ENCODE peak calls at places on chromosomes 12 and 14, in five cellular contexts. One of them, this sample, is unnamed.

GRCh38 chr12:18284461-18284860 is 23.1 kb downstream of the PIK3C2G start:
- DNase-seq in pancreas: no peak
- DNase-seq in left ventricle myocardium inferior: no peak
- DNase-seq in prostate gland: no peak
- DNase-seq in breast epithelium: no peak
- DNase-seq in this sample: no peak

GRCh38 chr12:124940393-124941169 is 26.1 kb upstream of the UBC start:
- DNase-seq in left ventricle myocardium inferior: peak
- DNase-seq in prostate gland: peak
- DNase-seq in pancreas: peak
- DNase-seq in breast epithelium: peak
- DNase-seq in this sample: peak

GRCh38 chr14:70011708-70012107 is 132.5 kb downstream of the SMOC1 start:
- DNase-seq in prostate gland: no peak
- DNase-seq in pancreas: no peak
- DNase-seq in left ventricle myocardium inferior: no peak
- DNase-seq in breast epithelium: no peak
- DNase-seq in this sample: no peak

GRCh38 chr14:92637228-92637627 is 111.2 kb downstream of the LGMN start:
- DNase-seq in prostate gland: no peak
- DNase-seq in breast epithelium: no peak
- DNase-seq in left ventricle myocardium inferior: no peak
- DNase-seq in pancreas: peak
- DNase-seq in this sample: no peak

GRCh38 chr12:93500201-93500600 is 32.9 kb downstream of the MRPL42 start:
- DNase-seq in pancreas: no peak
- DNase-seq in left ventricle myocardium inferior: no peak
- DNase-seq in prostate gland: no peak
- DNase-seq in breast epithelium: no peak
- DNase-seq in this sample: no peak

GRCh38 chr14:50373959-50374358 is 22.7 kb downstream of the CDKL1 start:
- DNase-seq in pancreas: no peak
- DNase-seq in prostate gland: no peak
- DNase-seq in left ventricle myocardium inferior: no peak
- DNase-seq in breast epithelium: no peak
- DNase-seq in this sample: no peak

GRCh38 chr12:46752396-46752795 is 73.4 kb downstream of the SLC38A4 start:
- DNase-seq in pancreas: no peak
- DNase-seq in prostate gland: no peak
- DNase-seq in left ventricle myocardium inferior: no peak
- DNase-seq in breast epithelium: no peak
- DNase-seq in this sample: no peak

GRCh38 chr12:3592856-3593625 is 102.0 kb downstream of the PRMT8 start:
- DNase-seq in left ventricle myocardium inferior: no peak
- DNase-seq in breast epithelium: no peak
- DNase-seq in pancreas: no peak
- DNase-seq in prostate gland: no peak
- DNase-seq in this sample: peak

GRCh38 chr14:50049703-50050102 is 66.7 kb downstream of the VCPKMT start:
- DNase-seq in prostate gland: no peak
- DNase-seq in pancreas: no peak
- DNase-seq in breast epithelium: no peak
- DNase-seq in left ventricle myocardium inferior: no peak
- DNase-seq in this sample: no peak

GRCh38 chr12:24134092-24134491 is 184.6 kb upstream of the SOX5 start:
- DNase-seq in breast epithelium: no peak
- DNase-seq in prostate gland: no peak
- DNase-seq in left ventricle myocardium inferior: no peak
- DNase-seq in pancreas: no peak
- DNase-seq in this sample: no peak

GRCh38 chr14:89415139-89415538 is 1.9 kb downstream of the FOXN3 start:
- DNase-seq in breast epithelium: no peak
- DNase-seq in prostate gland: no peak
- DNase-seq in left ventricle myocardium inferior: no peak
- DNase-seq in pancreas: no peak
- DNase-seq in this sample: no peak

GRCh38 chr12:104490850-104491249 is 34.1 kb downstream of the CHST11 start:
- DNase-seq in prostate gland: no peak
- DNase-seq in left ventricle myocardium inferior: no peak
- DNase-seq in breast epithelium: no peak
- DNase-seq in pancreas: no peak
- DNase-seq in this sample: no peak

GRCh38 chr12:1875608-1876007 is 42.8 kb downstream of the CACNA2D4 start:
- DNase-seq in prostate gland: no peak
- DNase-seq in breast epithelium: no peak
- DNase-seq in left ventricle myocardium inferior: no peak
- DNase-seq in pancreas: no peak
- DNase-seq in this sample: no peak

GRCh38 chr12:71799105-71799504 is 40.5 kb upstream of the TBC1D15 start:
- DNase-seq in breast epithelium: no peak
- DNase-seq in left ventricle myocardium inferior: no peak
- DNase-seq in prostate gland: no peak
- DNase-seq in pancreas: no peak
- DNase-seq in this sample: no peak

GRCh38 chr14:75430106-75430505 is 2.3 kb downstream of the JDP2 start:
- DNase-seq in pancreas: no peak
- DNase-seq in prostate gland: no peak
- DNase-seq in breast epithelium: no peak
- DNase-seq in left ventricle myocardium inferior: no peak
- DNase-seq in this sample: peak

GRCh38 chr14:101496779-101497420 is 64.4 kb upstream of the DIO3 start:
- DNase-seq in pancreas: peak
- DNase-seq in breast epithelium: no peak
- DNase-seq in left ventricle myocardium inferior: no peak
- DNase-seq in prostate gland: no peak
- DNase-seq in this sample: peak

GRCh38 chr12:58681730-58682129 is 238.6 kb downstream of the LRIG3 start:
- DNase-seq in breast epithelium: no peak
- DNase-seq in prostate gland: no peak
- DNase-seq in left ventricle myocardium inferior: no peak
- DNase-seq in pancreas: no peak
- DNase-seq in this sample: no peak

GRCh38 chr12:26319511-26319910 is 124.1 kb downstream of the SSPN start:
- DNase-seq in left ventricle myocardium inferior: peak
- DNase-seq in prostate gland: peak
- DNase-seq in pancreas: no peak
- DNase-seq in breast epithelium: peak
- DNase-seq in this sample: no peak

GRCh38 chr14:68627868-68628604 is 164.8 kb downstream of the ZFP36L1 start:
- DNase-seq in prostate gland: peak
- DNase-seq in pancreas: peak
- DNase-seq in breast epithelium: peak
- DNase-seq in left ventricle myocardium inferior: peak
- DNase-seq in this sample: peak

GRCh38 chr14:88323086-88323519 is at the start of gene KCNK10:
- DNase-seq in left ventricle myocardium inferior: no peak
- DNase-seq in prostate gland: no peak
- DNase-seq in pancreas: no peak
- DNase-seq in breast epithelium: no peak
- DNase-seq in this sample: no peak

GRCh38 chr14:94998702-94999101 is 158.6 kb downstream of the DICER1 start:
- DNase-seq in breast epithelium: no peak
- DNase-seq in prostate gland: no peak
- DNase-seq in pancreas: no peak
- DNase-seq in left ventricle myocardium inferior: no peak
- DNase-seq in this sample: no peak

GRCh38 chr12:73421832-73422231 is 1115.8 kb upstream of the ATXN7L3B start:
- DNase-seq in prostate gland: no peak
- DNase-seq in pancreas: no peak
- DNase-seq in breast epithelium: no peak
- DNase-seq in left ventricle myocardium inferior: no peak
- DNase-seq in this sample: no peak

GRCh38 chr14:96117997-96118790 is 79.0 kb downstream of the C14orf132 start:
- DNase-seq in left ventricle myocardium inferior: no peak
- DNase-seq in breast epithelium: no peak
- DNase-seq in prostate gland: no peak
- DNase-seq in pancreas: no peak
- DNase-seq in this sample: no peak

GRCh38 chr12:119154435-119154818 is 24.3 kb upstream of the HSPB8 start:
- DNase-seq in breast epithelium: no peak
- DNase-seq in left ventricle myocardium inferior: no peak
- DNase-seq in pancreas: peak
- DNase-seq in prostate gland: no peak
- DNase-seq in this sample: no peak

GRCh38 chr14:66379116-66379515 is 107.1 kb upstream of the CCDC196 start:
- DNase-seq in breast epithelium: no peak
- DNase-seq in pancreas: peak
- DNase-seq in left ventricle myocardium inferior: peak
- DNase-seq in prostate gland: peak
- DNase-seq in this sample: no peak

GRCh38 chr14:106872619-106873446 is 1346.5 kb downstream of the TMEM121 start:
- DNase-seq in left ventricle myocardium inferior: peak
- DNase-seq in pancreas: peak
- DNase-seq in prostate gland: peak
- DNase-seq in breast epithelium: peak
- DNase-seq in this sample: no peak

GRCh38 chr12:42588981-42589464 is 523 bp downstream of the PRICKLE1 start:
- DNase-seq in breast epithelium: no peak
- DNase-seq in prostate gland: no peak
- DNase-seq in left ventricle myocardium inferior: peak
- DNase-seq in pancreas: peak
- DNase-seq in this sample: no peak

GRCh38 chr12:53345486-53346195 is 9.5 kb upstream of the SP7 start:
- DNase-seq in prostate gland: no peak
- DNase-seq in pancreas: no peak
- DNase-seq in left ventricle myocardium inferior: peak
- DNase-seq in breast epithelium: no peak
- DNase-seq in this sample: no peak

GRCh38 chr12:12892670-12893290 is 1.4 kb downstream of the GPRC5A start:
- DNase-seq in breast epithelium: no peak
- DNase-seq in left ventricle myocardium inferior: no peak
- DNase-seq in prostate gland: no peak
- DNase-seq in pancreas: no peak
- DNase-seq in this sample: no peak
- H3K4me3 ChIP-seq in breast epithelium: peak
- H3K4me3 ChIP-seq in left ventricle myocardium inferior: peak
- H3K4me3 ChIP-seq in prostate gland: no peak
- H3K4me3 ChIP-seq in pancreas: no peak
- H3K4me3 ChIP-seq in this sample: peak

GRCh38 chr14:105315211-105315721 is 718 bp downstream of the PACS2 start:
- DNase-seq in left ventricle myocardium inferior: no peak
- DNase-seq in pancreas: peak
- DNase-seq in prostate gland: peak
- DNase-seq in breast epithelium: no peak
- DNase-seq in this sample: no peak

GRCh38 chr14:105314287-105315185 is at the start of gene PACS2:
- DNase-seq in pancreas: peak
- DNase-seq in prostate gland: peak
- DNase-seq in left ventricle myocardium inferior: peak
- DNase-seq in breast epithelium: peak
- DNase-seq in this sample: peak

GRCh38 chr14:105311838-105312237 is 2.7 kb upstream of the PACS2 start:
- DNase-seq in pancreas: no peak
- DNase-seq in prostate gland: no peak
- DNase-seq in breast epithelium: no peak
- DNase-seq in left ventricle myocardium inferior: no peak
- DNase-seq in this sample: no peak

GRCh38 chr14:105313381-105314286 is 914 bp upstream of the PACS2 start:
- DNase-seq in left ventricle myocardium inferior: no peak
- DNase-seq in prostate gland: peak
- DNase-seq in breast epithelium: no peak
- DNase-seq in pancreas: no peak
- DNase-seq in this sample: peak

GRCh38 chr14:105312973-105313372 is 1.6 kb upstream of the PACS2 start:
- DNase-seq in left ventricle myocardium inferior: no peak
- DNase-seq in pancreas: no peak
- DNase-seq in breast epithelium: no peak
- DNase-seq in prostate gland: no peak
- DNase-seq in this sample: no peak
- H3K27ac ChIP-seq in left ventricle myocardium inferior: peak
- H3K27ac ChIP-seq in pancreas: no peak
- H3K27ac ChIP-seq in breast epithelium: peak
- H3K27ac ChIP-seq in prostate gland: peak
- H3K27ac ChIP-seq in this sample: no peak

GRCh38 chr12:32558941-32559340 is 120.2 kb upstream of the DNM1L start:
- DNase-seq in left ventricle myocardium inferior: no peak
- DNase-seq in pancreas: no peak
- DNase-seq in breast epithelium: no peak
- DNase-seq in prostate gland: no peak
- DNase-seq in this sample: no peak

GRCh38 chr12:32561931-32562341 is 117.2 kb upstream of the DNM1L start:
- DNase-seq in pancreas: no peak
- DNase-seq in left ventricle myocardium inferior: no peak
- DNase-seq in breast epithelium: no peak
- DNase-seq in prostate gland: no peak
- DNase-seq in this sample: no peak

GRCh38 chr12:32560520-32560919 is 118.6 kb upstream of the DNM1L start:
- DNase-seq in left ventricle myocardium inferior: no peak
- DNase-seq in pancreas: no peak
- DNase-seq in prostate gland: no peak
- DNase-seq in breast epithelium: no peak
- DNase-seq in this sample: no peak

DNA sequence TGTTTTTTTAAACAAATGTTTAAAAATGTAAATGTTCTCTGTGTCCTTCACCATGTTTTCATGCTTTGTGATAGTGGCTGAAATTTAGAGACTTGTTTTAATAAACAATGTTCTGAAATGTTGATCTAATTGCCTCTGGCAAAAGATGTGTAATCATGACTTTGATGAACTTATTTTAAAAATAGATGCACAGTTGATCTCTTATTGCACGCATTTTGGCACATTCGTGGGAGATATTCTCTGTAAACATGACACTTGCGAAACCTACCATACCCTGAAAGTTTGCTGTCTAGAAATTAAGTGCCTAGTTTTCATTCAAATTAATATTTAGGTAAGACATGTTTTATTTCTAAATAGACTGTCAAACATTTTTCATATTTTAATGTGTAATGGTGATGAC is 119.7 kb upstream of the DNM1L start:
- DNase-seq in pancreas: no peak
- DNase-seq in breast epithelium: no peak
- DNase-seq in left ventricle myocardium inferior: no peak
- DNase-seq in prostate gland: no peak
- DNase-seq in this sample: no peak
- H3K4me3 ChIP-seq in pancreas: no peak
- H3K4me3 ChIP-seq in breast epithelium: no peak
- H3K4me3 ChIP-seq in left ventricle myocardium inferior: peak
- H3K4me3 ChIP-seq in prostate gland: no peak
- H3K4me3 ChIP-seq in this sample: no peak

GRCh38 chr14:24129410-24129998 is 955 bp upstream of the FITM1 start:
- DNase-seq in pancreas: no peak
- DNase-seq in prostate gland: no peak
- DNase-seq in breast epithelium: no peak
- DNase-seq in left ventricle myocardium inferior: no peak
- DNase-seq in this sample: peak

GRCh38 chr14:24130380-24130716 is at the start of gene FITM1:
- DNase-seq in prostate gland: no peak
- DNase-seq in breast epithelium: no peak
- DNase-seq in pancreas: no peak
- DNase-seq in left ventricle myocardium inferior: no peak
- DNase-seq in this sample: no peak

GRCh38 chr14:24132061-24132685 is 1.7 kb downstream of the FITM1 start:
- DNase-seq in pancreas: peak
- DNase-seq in left ventricle myocardium inferior: no peak
- DNase-seq in prostate gland: no peak
- DNase-seq in breast epithelium: peak
- DNase-seq in this sample: peak

GRCh38 chr14:24131549-24131966 is 1.1 kb downstream of the FITM1 start:
- DNase-seq in left ventricle myocardium inferior: no peak
- DNase-seq in pancreas: no peak
- DNase-seq in prostate gland: no peak
- DNase-seq in breast epithelium: no peak
- DNase-seq in this sample: peak

GRCh38 chr14:24130717-24131548 is 474 bp downstream of the FITM1 start:
- DNase-seq in pancreas: peak
- DNase-seq in prostate gland: no peak
- DNase-seq in breast epithelium: no peak
- DNase-seq in left ventricle myocardium inferior: peak
- DNase-seq in this sample: peak
- H3K27ac ChIP-seq in pancreas: peak
- H3K27ac ChIP-seq in prostate gland: no peak
- H3K27ac ChIP-seq in breast epithelium: peak
- H3K27ac ChIP-seq in left ventricle myocardium inferior: peak
- H3K27ac ChIP-seq in this sample: no peak